ENCODE peak calls at places on chromosomes 11 and 22, in four cellular contexts. B is GM12865, K is HAP-1, Q is GM23338. W is an unnamed sample.

GRCh38 chr22:25900880-25901279 is 158.9 kb downstream of the MYO18B start:
- DNase-seq in B (no peak), K (peak; percentile 11), Q (peak; percentile 29), W (no peak)

GRCh38 chr11:59102259-59102765 is 4.7 kb upstream of the FAM111B start:
- DNase-seq in B (peak; percentile 96), K (no peak), Q (peak; percentile 96), W (no peak)

GRCh38 chr11:80320765-80321164 is 879.9 kb upstream of the TENM4 start:
- DNase-seq in B (peak; percentile 11), K (peak; percentile 56), Q (peak; percentile 52), W (no peak)

GRCh38 chr11:129785383-129786111 is 30.1 kb upstream of the TMEM45B start:
- DNase-seq in B (no peak), K (no peak), Q (peak; percentile 39), W (no peak)

GRCh38 chr11:45051621-45052020 is 94.8 kb upstream of the PRDM11 start:
- DNase-seq in B (no peak), K (no peak), Q (no peak), W (no peak)

GRCh38 chr11:44711113-44711512 is 15.6 kb upstream of the TSPAN18 start:
- DNase-seq in B (no peak), K (no peak), Q (peak; percentile 70), W (no peak)

GRCh38 chr22:48050836-48051235 is 1288.4 kb downstream of the TBC1D22A start:
- DNase-seq in B (no peak), K (no peak), Q (no peak), W (no peak)

GRCh38 chr22:49853981-49854791 is 542 bp downstream of the ZBED4 start:
- DNase-seq in B (peak; percentile 44), K (peak; percentile 56), Q (peak; percentile 57), W (no peak)

GRCh38 chr11:122717264-122717867 is 61.8 kb downstream of the UBASH3B start:
- DNase-seq in B (peak; percentile 85), K (no peak), Q (no peak), W (no peak)

GRCh38 chr11:57556041-57556440 is 11.4 kb downstream of the UBE2L6 start:
- DNase-seq in B (no peak), K (no peak), Q (no peak), W (no peak)

GRCh38 chr22:30212363-30212995 is 34.1 kb downstream of the LIF start:
- DNase-seq in B (no peak), K (no peak), Q (no peak), W (no peak)

GRCh38 chr22:48745842-48746788 is 1081.6 kb downstream of the BRD1 start:
- DNase-seq in B (no peak), K (no peak), Q (no peak), W (no peak)

GRCh38 chr11:38543311-38543710 is 1945.3 kb upstream of the RAG2 start:
- DNase-seq in B (no peak), K (no peak), Q (no peak), W (no peak)

GRCh38 chr11:57277845-57278720 is 41.0 kb upstream of the APLNR start:
- DNase-seq in B (peak; percentile 32), K (peak; percentile 91), Q (peak; percentile 92), W (no peak)

GRCh38 chr11:58734681-58735490 is 3.1 kb upstream of the GLYAT start:
- DNase-seq in B (no peak), K (no peak), Q (no peak), W (no peak)

GRCh38 chr11:17767914-17768313 is 33.3 kb downstream of the KCNC1 start:
- DNase-seq in B (no peak), K (no peak), Q (no peak), W (no peak)

GRCh38 chr11:10864688-10865087 is 6.8 kb upstream of the ZBED5 start:
- DNase-seq in B (no peak), K (no peak), Q (no peak), W (no peak)

GRCh38 chr11:29534831-29535230 is 482.0 kb downstream of the KCNA4 start:
- DNase-seq in B (no peak), K (no peak), Q (no peak), W (no peak)

GRCh38 chr22:30044369-30044768 is 35.9 kb upstream of the HORMAD2 start:
- DNase-seq in B (no peak), K (peak; percentile 35), Q (no peak), W (no peak)

GRCh38 chr11:87012089-87012488 is 25.6 kb upstream of the TMEM135 start:
- DNase-seq in B (no peak), K (no peak), Q (no peak), W (no peak)

GRCh38 chr22:17366830-17367229 is 2.4 kb upstream of the CECR2 start:
- DNase-seq in B (peak; percentile 29), K (peak; percentile 85), Q (peak; percentile 87), W (no peak)

GRCh38 chr22:39534092-39534506 is 1.6 kb upstream of the RPS19BP1 start:
- DNase-seq in B (peak; percentile 11), K (no peak), Q (peak; percentile 43), W (no peak)

GRCh38 chr11:776459-777287 is 614 bp downstream of the GATD1 start:
- DNase-seq in B (peak; percentile 47), K (peak; percentile 79), Q (peak; percentile 89), W (no peak)

GRCh38 chr11:27700351-27701261 is at the start of gene BDNF:
- DNase-seq in B (peak; percentile 9), K (peak; percentile 37), Q (peak; percentile 72), W (no peak)

GRCh38 chr11:3382613-3383275 is 3.8 kb upstream of the ZNF195 start:
- DNase-seq in B (no peak), K (no peak), Q (no peak), W (no peak)

GRCh38 chr11:78595431-78596130 is 20.9 kb upstream of the NARS2 start:
- DNase-seq in B (no peak), K (no peak), Q (peak; percentile 37), W (no peak)

GRCh38 chr11:69003301-69003865 is 9.7 kb downstream of the MRGPRF start:
- DNase-seq in B (no peak), K (no peak), Q (no peak), W (no peak)